ENCODE peak calls at places on chromosome 18, in five cellular contexts. D, R, X, L and Q are unnamed samples.

GRCh38 chr18:60794802-60795201 is 422.2 kb upstream of the MC4R start:
- DNase-seq in D (no peak), R (no peak), X (no peak), L (no peak), Q (no peak)

GRCh38 chr18:8176105-8176504 is 433.1 kb upstream of the RAB12 start:
- DNase-seq in D (no peak), R (no peak), X (no peak), L (no peak), Q (no peak)

GRCh38 chr18:12750076-12750707 is 47.4 kb downstream of the PSMG2 start:
- DNase-seq in D (peak), R (no peak), X (no peak), L (no peak), Q (no peak)

GRCh38 chr18:58831610-58832009 is 33.1 kb upstream of the ZNF532 start:
- DNase-seq in D (no peak), R (no peak), X (no peak), L (no peak), Q (no peak)

GRCh38 chr18:51668101-51668500 is 470.6 kb upstream of the MEX3C start:
- DNase-seq in D (peak), R (peak), X (peak), L (peak), Q (peak)

GRCh38 chr18:79888016-79888415 is 63.4 kb downstream of the SLC66A2 start:
- DNase-seq in D (no peak), R (no peak), X (no peak), L (no peak), Q (no peak)

GRCh38 chr18:275486-275885 is 7.6 kb upstream of the THOC1 start:
- DNase-seq in D (no peak), R (no peak), X (no peak), L (no peak), Q (no peak)

GRCh38 chr18:80009661-80010550 is 21.5 kb upstream of the TXNL4A start:
- DNase-seq in D (no peak), R (peak), X (no peak), L (peak), Q (no peak)

GRCh38 chr18:31942301-31942998 is 478 bp downstream of the TRAPPC8 start:
- DNase-seq in D (peak), R (peak), X (no peak), L (peak), Q (peak)

GRCh38 chr18:11148655-11149440 is 521 bp downstream of the PIEZO2 start:
- DNase-seq in D (no peak), R (no peak), X (no peak), L (no peak), Q (no peak)

GRCh38 chr18:61732854-61733253 is 160.0 kb downstream of the RNF152 start:
- DNase-seq in D (no peak), R (no peak), X (no peak), L (peak), Q (no peak)

GRCh38 chr18:37544196-37544595 is 21.4 kb downstream of the CELF4 start:
- DNase-seq in D (no peak), R (no peak), X (no peak), L (no peak), Q (no peak)

GRCh38 chr18:61400714-61401113 is 67.5 kb downstream of the CDH20 start:
- DNase-seq in D (no peak), R (no peak), X (no peak), L (no peak), Q (no peak)

GRCh38 chr18:74652392-74652988 is 54.8 kb downstream of the ZNF407 start:
- DNase-seq in D (peak), R (no peak), X (peak), L (no peak), Q (peak)

GRCh38 chr18:49340446-49340845 is 120.0 kb downstream of the DYM start:
- DNase-seq in D (no peak), R (no peak), X (no peak), L (no peak), Q (no peak)

GRCh38 chr18:13545514-13545913 is 180.8 kb downstream of the FAM210A start:
- DNase-seq in D (no peak), R (no peak), X (no peak), L (no peak), Q (no peak)

GRCh38 chr18:79570266-79571201 is 109.1 kb upstream of the CTDP1 start:
- DNase-seq in D (no peak), R (no peak), X (no peak), L (peak), Q (no peak)

GRCh38 chr18:37566479-37567060 is 972 bp upstream of the CELF4 start:
- DNase-seq in D (peak), R (no peak), X (no peak), L (no peak), Q (no peak)

GRCh38 chr18:31657823-31658669 is 26.3 kb downstream of the B4GALT6 start:
- DNase-seq in D (peak), R (no peak), X (peak), L (no peak), Q (peak)

GRCh38 chr18:2568605-2569004 is 2.7 kb downstream of the METTL4 start:
- DNase-seq in D (no peak), R (no peak), X (no peak), L (no peak), Q (no peak)

GRCh38 chr18:78939734-78940260 is 39.8 kb upstream of the SALL3 start:
- DNase-seq in D (no peak), R (no peak), X (no peak), L (no peak), Q (no peak)

GRCh38 chr18:22082408-22082807 is 87.0 kb upstream of the GATA6 start:
- DNase-seq in D (no peak), R (peak), X (no peak), L (no peak), Q (no peak)

GRCh38 chr18:34650121-34650545 is 60.0 kb upstream of the DTNA start:
- DNase-seq in D (no peak), R (no peak), X (no peak), L (no peak), Q (no peak)

GRCh38 chr18:39871976-39872375 is 2083.1 kb upstream of the PIK3C3 start:
- DNase-seq in D (peak), R (no peak), X (no peak), L (no peak), Q (no peak)

GRCh38 chr18:48756511-48757226 is 194.1 kb downstream of the SMAD7 start:
- DNase-seq in D (no peak), R (no peak), X (no peak), L (no peak), Q (no peak)